ENCODE peak calls at places on chromosomes 4 and X, in ten cellular contexts. One of them, this sample, is unnamed.
A peak's percentile ranks its signal among the peaks of the same experiment; 100 is the strongest.

GRCh38 chr4:133483600-133484246 is 334.6 kb downstream of the PCDH10 start:
- DNase-seq in right atrium auricular region: no peak
- DNase-seq in lung: no peak
- DNase-seq in IMR-90: peak; percentile 33
- DNase-seq in MG63: no peak
- DNase-seq in psoas muscle: no peak
- DNase-seq in left ventricle myocardium inferior: no peak
- DNase-seq in sigmoid colon: no peak
- DNase-seq in mucosa of descending colon: peak; percentile 3
- DNase-seq in pancreas: no peak
- DNase-seq in this sample: peak; percentile 51

GRCh38 chrX:86711531-86712180 is 563.4 kb downstream of the DACH2 start:
- DNase-seq in right atrium auricular region: no peak
- DNase-seq in lung: no peak
- DNase-seq in IMR-90: no peak
- DNase-seq in MG63: no peak
- DNase-seq in psoas muscle: no peak
- DNase-seq in left ventricle myocardium inferior: no peak
- DNase-seq in sigmoid colon: no peak
- DNase-seq in mucosa of descending colon: no peak
- DNase-seq in pancreas: no peak
- DNase-seq in this sample: no peak

GRCh38 chrX:866441-866990 is 235.9 kb downstream of the SHOX start:
- DNase-seq in right atrium auricular region: no peak
- DNase-seq in lung: no peak
- DNase-seq in IMR-90: no peak
- DNase-seq in MG63: no peak
- DNase-seq in psoas muscle: no peak
- DNase-seq in left ventricle myocardium inferior: no peak
- DNase-seq in sigmoid colon: no peak
- DNase-seq in mucosa of descending colon: no peak
- DNase-seq in pancreas: no peak
- DNase-seq in this sample: peak; percentile 38

GRCh38 chr4:113639311-113639710 is 122.2 kb downstream of the CAMK2D start:
- DNase-seq in right atrium auricular region: no peak
- DNase-seq in lung: no peak
- DNase-seq in IMR-90: no peak
- DNase-seq in MG63: no peak
- DNase-seq in psoas muscle: no peak
- DNase-seq in left ventricle myocardium inferior: no peak
- DNase-seq in sigmoid colon: no peak
- DNase-seq in mucosa of descending colon: peak; percentile 39
- DNase-seq in pancreas: no peak
- DNase-seq in this sample: no peak

GRCh38 chrX:100973411-100973810 is 3.9 kb downstream of the ARL13A start:
- DNase-seq in right atrium auricular region: no peak
- DNase-seq in lung: no peak
- DNase-seq in IMR-90: peak; percentile 87
- DNase-seq in MG63: peak; percentile 8
- DNase-seq in psoas muscle: no peak
- DNase-seq in left ventricle myocardium inferior: no peak
- DNase-seq in sigmoid colon: no peak
- DNase-seq in mucosa of descending colon: no peak
- DNase-seq in pancreas: no peak
- DNase-seq in this sample: no peak

GRCh38 chr4:25792200-25792791 is 70.5 kb downstream of the SEL1L3 start:
- DNase-seq in right atrium auricular region: no peak
- DNase-seq in lung: peak; percentile 54
- DNase-seq in IMR-90: no peak
- DNase-seq in MG63: peak; percentile 14
- DNase-seq in psoas muscle: no peak
- DNase-seq in left ventricle myocardium inferior: no peak
- DNase-seq in sigmoid colon: no peak
- DNase-seq in mucosa of descending colon: peak; percentile 77
- DNase-seq in pancreas: peak; percentile 71
- DNase-seq in this sample: peak; percentile 87

GRCh38 chrX:8103655-8104054 is 67.4 kb downstream of the VCX2 start:
- DNase-seq in right atrium auricular region: no peak
- DNase-seq in lung: no peak
- DNase-seq in IMR-90: no peak
- DNase-seq in MG63: no peak
- DNase-seq in psoas muscle: no peak
- DNase-seq in left ventricle myocardium inferior: no peak
- DNase-seq in sigmoid colon: no peak
- DNase-seq in mucosa of descending colon: no peak
- DNase-seq in pancreas: no peak
- DNase-seq in this sample: no peak

GRCh38 chr4:26127001-26127400 is 193.8 kb upstream of the RBPJ start:
- DNase-seq in right atrium auricular region: no peak
- DNase-seq in lung: no peak
- DNase-seq in IMR-90: no peak
- DNase-seq in MG63: no peak
- DNase-seq in psoas muscle: no peak
- DNase-seq in left ventricle myocardium inferior: no peak
- DNase-seq in sigmoid colon: no peak
- DNase-seq in mucosa of descending colon: no peak
- DNase-seq in pancreas: no peak
- DNase-seq in this sample: no peak

GRCh38 chr4:21716526-21716925 is 232.0 kb downstream of the KCNIP4 start:
- DNase-seq in right atrium auricular region: no peak
- DNase-seq in lung: no peak
- DNase-seq in IMR-90: no peak
- DNase-seq in MG63: no peak
- DNase-seq in psoas muscle: no peak
- DNase-seq in left ventricle myocardium inferior: no peak
- DNase-seq in sigmoid colon: no peak
- DNase-seq in mucosa of descending colon: no peak
- DNase-seq in pancreas: no peak
- DNase-seq in this sample: no peak

GRCh38 chr4:90495936-90496335 is 368.7 kb downstream of the CCSER1 start:
- DNase-seq in right atrium auricular region: no peak
- DNase-seq in lung: no peak
- DNase-seq in IMR-90: no peak
- DNase-seq in MG63: no peak
- DNase-seq in psoas muscle: no peak
- DNase-seq in left ventricle myocardium inferior: no peak
- DNase-seq in sigmoid colon: no peak
- DNase-seq in mucosa of descending colon: no peak
- DNase-seq in pancreas: no peak
- DNase-seq in this sample: no peak

GRCh38 chr4:139873111-139873866 is 207.7 kb downstream of the MGST2 start:
- DNase-seq in right atrium auricular region: no peak
- DNase-seq in lung: no peak
- DNase-seq in IMR-90: peak; percentile 34
- DNase-seq in MG63: no peak
- DNase-seq in psoas muscle: no peak
- DNase-seq in left ventricle myocardium inferior: no peak
- DNase-seq in sigmoid colon: no peak
- DNase-seq in mucosa of descending colon: no peak
- DNase-seq in pancreas: no peak
- DNase-seq in this sample: no peak

GRCh38 chrX:12026481-12026880 is 111.8 kb upstream of the FRMPD4 start:
- DNase-seq in right atrium auricular region: no peak
- DNase-seq in lung: no peak
- DNase-seq in IMR-90: no peak
- DNase-seq in MG63: no peak
- DNase-seq in psoas muscle: no peak
- DNase-seq in left ventricle myocardium inferior: no peak
- DNase-seq in sigmoid colon: no peak
- DNase-seq in mucosa of descending colon: no peak
- DNase-seq in pancreas: no peak
- DNase-seq in this sample: no peak

GRCh38 chr4:142402925-142403324 is 443.2 kb downstream of the INPP4B start:
- DNase-seq in right atrium auricular region: no peak
- DNase-seq in lung: no peak
- DNase-seq in IMR-90: peak; percentile 39
- DNase-seq in MG63: no peak
- DNase-seq in psoas muscle: no peak
- DNase-seq in left ventricle myocardium inferior: no peak
- DNase-seq in sigmoid colon: no peak
- DNase-seq in mucosa of descending colon: no peak
- DNase-seq in pancreas: no peak
- DNase-seq in this sample: no peak

GRCh38 chrX:68681443-68681941 is 34.0 kb downstream of the STARD8 start:
- DNase-seq in right atrium auricular region: no peak
- DNase-seq in lung: no peak
- DNase-seq in IMR-90: peak; percentile 60
- DNase-seq in MG63: no peak
- DNase-seq in psoas muscle: no peak
- DNase-seq in left ventricle myocardium inferior: no peak
- DNase-seq in sigmoid colon: no peak
- DNase-seq in mucosa of descending colon: no peak
- DNase-seq in pancreas: no peak
- DNase-seq in this sample: no peak

GRCh38 chr4:8147231-8147970 is 11.2 kb downstream of the ABLIM2 start:
- DNase-seq in right atrium auricular region: no peak
- DNase-seq in lung: no peak
- DNase-seq in IMR-90: no peak
- DNase-seq in MG63: no peak
- DNase-seq in psoas muscle: no peak
- DNase-seq in left ventricle myocardium inferior: no peak
- DNase-seq in sigmoid colon: no peak
- DNase-seq in mucosa of descending colon: no peak
- DNase-seq in pancreas: no peak
- DNase-seq in this sample: peak; percentile 58

GRCh38 chrX:148567229-148567628 is 66.8 kb downstream of the AFF2 start:
- DNase-seq in right atrium auricular region: no peak
- DNase-seq in lung: no peak
- DNase-seq in IMR-90: peak; percentile 25
- DNase-seq in MG63: no peak
- DNase-seq in psoas muscle: no peak
- DNase-seq in left ventricle myocardium inferior: no peak
- DNase-seq in sigmoid colon: no peak
- DNase-seq in mucosa of descending colon: no peak
- DNase-seq in pancreas: no peak
- DNase-seq in this sample: no peak

GRCh38 chrX:42946544-42947223 is 168.7 kb upstream of the PPP1R2C start:
- DNase-seq in right atrium auricular region: no peak
- DNase-seq in lung: no peak
- DNase-seq in IMR-90: no peak
- DNase-seq in MG63: no peak
- DNase-seq in psoas muscle: no peak
- DNase-seq in left ventricle myocardium inferior: no peak
- DNase-seq in sigmoid colon: no peak
- DNase-seq in mucosa of descending colon: no peak
- DNase-seq in pancreas: no peak
- DNase-seq in this sample: no peak

GRCh38 chrX:7448123-7448522 is 300.2 kb upstream of the PUDP start:
- DNase-seq in right atrium auricular region: no peak
- DNase-seq in lung: no peak
- DNase-seq in IMR-90: no peak
- DNase-seq in MG63: no peak
- DNase-seq in psoas muscle: no peak
- DNase-seq in left ventricle myocardium inferior: no peak
- DNase-seq in sigmoid colon: no peak
- DNase-seq in mucosa of descending colon: no peak
- DNase-seq in pancreas: no peak
- DNase-seq in this sample: no peak

GRCh38 chr4:243407-243806 is 61.9 kb downstream of the ZNF732 start:
- DNase-seq in right atrium auricular region: no peak
- DNase-seq in lung: no peak
- DNase-seq in IMR-90: no peak
- DNase-seq in MG63: no peak
- DNase-seq in psoas muscle: no peak
- DNase-seq in left ventricle myocardium inferior: no peak
- DNase-seq in sigmoid colon: no peak
- DNase-seq in mucosa of descending colon: no peak
- DNase-seq in pancreas: no peak
- DNase-seq in this sample: no peak
- H3K9me3 ChIP-seq in right atrium auricular region: no peaks in the 10 kb centered on the region
- H3K9me3 ChIP-seq in lung: no peaks in the 10 kb centered on the region
- H3K9me3 ChIP-seq in IMR-90: peaks cover 14% of the 10 kb centered on the region
- H3K9me3 ChIP-seq in MG63: no peaks in the 10 kb centered on the region
- H3K9me3 ChIP-seq in psoas muscle: peaks cover 11% of the 10 kb centered on the region
- H3K9me3 ChIP-seq in left ventricle myocardium inferior: peaks cover 25% of the 10 kb centered on the region
- H3K9me3 ChIP-seq in sigmoid colon: no peaks in the 10 kb centered on the region
- H3K9me3 ChIP-seq in mucosa of descending colon: peaks cover 18% of the 10 kb centered on the region
- H3K9me3 ChIP-seq in pancreas: no peaks in the 10 kb centered on the region
- H3K9me3 ChIP-seq in this sample: peaks cover 97% of the 10 kb centered on the region

GRCh38 chr4:173666-174314 is 49.5 kb downstream of the ZNF718 start:
- DNase-seq in right atrium auricular region: no peak
- DNase-seq in lung: no peak
- DNase-seq in IMR-90: no peak
- DNase-seq in MG63: no peak
- DNase-seq in psoas muscle: no peak
- DNase-seq in left ventricle myocardium inferior: no peak
- DNase-seq in sigmoid colon: no peak
- DNase-seq in mucosa of descending colon: no peak
- DNase-seq in pancreas: no peak
- DNase-seq in this sample: no peak
- H3K4me3 ChIP-seq in right atrium auricular region: no peak overlapping the region
- H3K4me3 ChIP-seq in lung: no peak overlapping the region
- H3K4me3 ChIP-seq in IMR-90: no peak overlapping the region
- H3K4me3 ChIP-seq in MG63: no peak overlapping the region
- H3K4me3 ChIP-seq in psoas muscle: no peak overlapping the region
- H3K4me3 ChIP-seq in left ventricle myocardium inferior: no peak overlapping the region
- H3K4me3 ChIP-seq in sigmoid colon: no peak overlapping the region
- H3K4me3 ChIP-seq in mucosa of descending colon: no peak overlapping the region
- H3K4me3 ChIP-seq in pancreas: no peak overlapping the region
- H3K4me3 ChIP-seq in this sample: peak overlapping the region; percentile 60

DNA sequence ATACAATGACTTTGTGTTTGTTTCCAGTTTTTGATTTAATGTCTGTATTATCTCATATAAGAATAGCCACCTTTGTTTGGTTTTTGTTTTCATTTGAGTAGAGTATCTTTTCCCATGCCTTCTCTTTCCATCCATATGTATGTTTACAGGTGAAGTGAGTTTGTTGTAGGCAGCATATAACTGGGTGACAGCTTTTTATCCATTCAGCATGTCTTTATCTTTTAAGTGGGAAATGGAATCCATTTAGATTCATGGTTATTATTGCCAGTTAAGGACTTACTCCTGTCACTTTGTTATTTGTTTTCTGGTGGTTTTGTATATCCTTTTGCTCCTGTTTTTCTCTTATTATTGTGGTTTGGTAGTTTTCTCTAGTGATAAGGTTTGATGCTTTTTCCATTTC is 34.3 kb downstream of the SCLT1 start:
- DNase-seq in right atrium auricular region: no peak
- DNase-seq in lung: no peak
- DNase-seq in IMR-90: no peak
- DNase-seq in MG63: no peak
- DNase-seq in psoas muscle: no peak
- DNase-seq in left ventricle myocardium inferior: no peak
- DNase-seq in sigmoid colon: no peak
- DNase-seq in mucosa of descending colon: no peak
- DNase-seq in pancreas: no peak
- DNase-seq in this sample: no peak
- H3K9me3 ChIP-seq in right atrium auricular region: peaks cover 5% of the 10 kb centered on the region
- H3K9me3 ChIP-seq in lung: peaks cover 12% of the 10 kb centered on the region
- H3K9me3 ChIP-seq in IMR-90: peaks cover 39% of the 10 kb centered on the region
- H3K9me3 ChIP-seq in MG63: peaks cover 18% of the 10 kb centered on the region
- H3K9me3 ChIP-seq in psoas muscle: peaks cover 62% of the 10 kb centered on the region
- H3K9me3 ChIP-seq in left ventricle myocardium inferior: peaks cover 100% of the 10 kb centered on the region
- H3K9me3 ChIP-seq in sigmoid colon: peaks cover 60% of the 10 kb centered on the region
- H3K9me3 ChIP-seq in mucosa of descending colon: peaks cover 99% of the 10 kb centered on the region
- H3K9me3 ChIP-seq in pancreas: peaks cover 4% of the 10 kb centered on the region
- H3K9me3 ChIP-seq in this sample: peaks cover 96% of the 10 kb centered on the region

GRCh38 chr4:184419976-184420375 is 54.4 kb downstream of the IRF2 start:
- DNase-seq in right atrium auricular region: no peak
- DNase-seq in lung: no peak
- DNase-seq in IMR-90: no peak
- DNase-seq in MG63: no peak
- DNase-seq in psoas muscle: no peak
- DNase-seq in left ventricle myocardium inferior: no peak
- DNase-seq in sigmoid colon: no peak
- DNase-seq in mucosa of descending colon: no peak
- DNase-seq in pancreas: no peak
- DNase-seq in this sample: no peak
- H3K4me3 ChIP-seq in right atrium auricular region: no peak overlapping the region
- H3K4me3 ChIP-seq in lung: no peak overlapping the region
- H3K4me3 ChIP-seq in IMR-90: no peak overlapping the region
- H3K4me3 ChIP-seq in MG63: no peak overlapping the region
- H3K4me3 ChIP-seq in psoas muscle: no peak overlapping the region
- H3K4me3 ChIP-seq in left ventricle myocardium inferior: no peak overlapping the region
- H3K4me3 ChIP-seq in sigmoid colon: no peak overlapping the region
- H3K4me3 ChIP-seq in mucosa of descending colon: no peak overlapping the region
- H3K4me3 ChIP-seq in pancreas: no peak overlapping the region
- H3K4me3 ChIP-seq in this sample: no peak overlapping the region